ENCODE peak calls at places on chromosomes 1 and 21, in six cellular contexts. T, K, L, Z, Y and Q are unnamed samples.

GRCh38 chr1:98129486-98129885 is 208.7 kb upstream of the DPYD start:
- DNase-seq in T (no peak), K (no peak), L (no peak), Z (no peak), Y (no peak), Q (no peak)

GRCh38 chr1:181204530-181204929 is 116.0 kb downstream of the IER5 start:
- DNase-seq in T (no peak), K (no peak), L (no peak), Z (no peak), Y (no peak), Q (no peak)

GRCh38 chr1:92473781-92474495 is 12.8 kb downstream of the GFI1 start:
- DNase-seq in T (no peak), K (no peak), L (no peak), Z (no peak), Y (peak; percentile 45), Q (no peak)

GRCh38 chr1:40925834-40926403 is 53.6 kb upstream of the CTPS1 start:
- DNase-seq in T (no peak), K (no peak), L (no peak), Z (no peak), Y (no peak), Q (no peak)

GRCh38 chr1:86154581-86155060 is 2.0 kb downstream of the COL24A1 start:
- DNase-seq in T (no peak), K (no peak), L (peak; percentile 25), Z (peak; percentile 36), Y (peak; percentile 32), Q (peak; percentile 68)

GRCh38 chr1:105137543-105138444 is 1388.1 kb downstream of the AMY1C start:
- DNase-seq in T (no peak), K (no peak), L (no peak), Z (no peak), Y (peak; percentile 33), Q (no peak)

GRCh38 chr1:36224537-36225297 is 474 bp downstream of the THRAP3 start:
- DNase-seq in T (peak; percentile 75), K (peak; percentile 89), L (peak; percentile 87), Z (no peak), Y (peak; percentile 86), Q (peak; percentile 83)

GRCh38 chr1:208162903-208163302 is 81.3 kb downstream of the PLXNA2 start:
- DNase-seq in T (no peak), K (no peak), L (no peak), Z (no peak), Y (no peak), Q (no peak)

GRCh38 chr1:202192770-202193613 is 607 bp upstream of the LGR6 start:
- DNase-seq in T (no peak), K (peak; percentile 65), L (no peak), Z (peak; percentile 70), Y (peak; percentile 83), Q (peak; percentile 16)

GRCh38 chr1:41977329-41977728 is 58.6 kb upstream of the HIVEP3 start:
- DNase-seq in T (no peak), K (no peak), L (no peak), Z (no peak), Y (no peak), Q (no peak)

GRCh38 chr1:32770221-32770731 is 46.9 kb downstream of the YARS1 start:
- DNase-seq in T (no peak), K (no peak), L (no peak), Z (no peak), Y (no peak), Q (no peak)

DNA sequence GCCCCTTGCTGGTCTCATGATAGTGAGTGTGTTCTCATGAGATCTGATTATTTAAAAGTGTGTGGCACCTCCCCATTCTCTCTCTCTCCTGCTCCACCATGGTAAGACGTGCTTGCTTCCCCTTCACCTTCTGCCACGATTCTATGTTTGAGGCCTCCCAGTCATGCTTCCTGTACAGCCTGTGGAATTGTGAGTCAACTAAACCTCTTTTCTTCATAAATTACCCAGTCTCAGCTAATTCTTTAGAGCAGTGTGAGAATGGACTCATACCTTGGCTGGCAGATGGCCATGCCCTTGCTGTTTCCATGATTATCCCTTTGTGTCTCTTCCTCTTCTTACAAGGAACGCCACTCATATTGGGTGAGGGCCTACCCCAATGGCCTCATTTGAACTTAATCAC is 40.3 kb downstream of the PSMG1 start:
- DNase-seq in T (no peak), K (no peak), L (no peak), Z (no peak), Y (no peak), Q (no peak)
- TF ChIP-seq CTCF in T (no peak), K (no peak), L (no peak), Z (no peak), Y (no peak), Q (no peak)

GRCh38 chr1:940121-941026 is 16.7 kb downstream of the SAMD11 start:
- DNase-seq in T (no peak), K (peak; percentile 86), L (no peak), Z (peak; percentile 77), Y (peak; percentile 80), Q (peak; percentile 65)
- TF ChIP-seq CTCF in T (no peak), K (no peak), L (no peak), Z (no peak), Y (no peak), Q (no peak)

GRCh38 chr1:7567376-7567775 is 203.7 kb upstream of the VAMP3 start:
- DNase-seq in T (no peak), K (no peak), L (no peak), Z (peak; percentile 17), Y (no peak), Q (no peak)
- TF ChIP-seq CTCF in T (no peak), K (no peak), L (no peak), Z (no peak), Y (no peak), Q (no peak)

GRCh38 chr1:10638559-10639300 is 157.7 kb downstream of the CASZ1 start:
- DNase-seq in T (no peak), K (no peak), L (no peak), Z (no peak), Y (no peak), Q (no peak)

GRCh38 chr1:10640079-10640578 is 156.3 kb downstream of the CASZ1 start:
- DNase-seq in T (no peak), K (no peak), L (no peak), Z (peak; percentile 79), Y (no peak), Q (no peak)

GRCh38 chr1:10640843-10641553 is 155.4 kb downstream of the CASZ1 start:
- DNase-seq in T (no peak), K (no peak), L (no peak), Z (no peak), Y (no peak), Q (no peak)

GRCh38 chr1:10637833-10638558 is 158.4 kb downstream of the CASZ1 start:
- DNase-seq in T (no peak), K (no peak), L (no peak), Z (no peak), Y (no peak), Q (no peak)

GRCh38 chr1:10639301-10640078 is 157.0 kb downstream of the CASZ1 start:
- DNase-seq in T (no peak), K (no peak), L (no peak), Z (no peak), Y (no peak), Q (peak; percentile 24)
- TF ChIP-seq CTCF in T (no peak), K (no peak), L (no peak), Z (no peak), Y (no peak), Q (no peak)

GRCh38 chr1:113242481-113242880 is 147.8 kb upstream of the MAGI3 start:
- DNase-seq in T (no peak), K (no peak), L (no peak), Z (no peak), Y (no peak), Q (peak; percentile 4)

GRCh38 chr1:113243529-113243928 is 146.8 kb upstream of the MAGI3 start:
- DNase-seq in T (no peak), K (no peak), L (no peak), Z (no peak), Y (no peak), Q (no peak)

GRCh38 chr1:113246929-113247328 is 143.4 kb upstream of the MAGI3 start:
- DNase-seq in T (no peak), K (no peak), L (no peak), Z (no peak), Y (no peak), Q (no peak)

GRCh38 chr1:113241237-113241636 is 149.1 kb upstream of the MAGI3 start:
- DNase-seq in T (no peak), K (no peak), L (no peak), Z (no peak), Y (no peak), Q (no peak)

DNA sequence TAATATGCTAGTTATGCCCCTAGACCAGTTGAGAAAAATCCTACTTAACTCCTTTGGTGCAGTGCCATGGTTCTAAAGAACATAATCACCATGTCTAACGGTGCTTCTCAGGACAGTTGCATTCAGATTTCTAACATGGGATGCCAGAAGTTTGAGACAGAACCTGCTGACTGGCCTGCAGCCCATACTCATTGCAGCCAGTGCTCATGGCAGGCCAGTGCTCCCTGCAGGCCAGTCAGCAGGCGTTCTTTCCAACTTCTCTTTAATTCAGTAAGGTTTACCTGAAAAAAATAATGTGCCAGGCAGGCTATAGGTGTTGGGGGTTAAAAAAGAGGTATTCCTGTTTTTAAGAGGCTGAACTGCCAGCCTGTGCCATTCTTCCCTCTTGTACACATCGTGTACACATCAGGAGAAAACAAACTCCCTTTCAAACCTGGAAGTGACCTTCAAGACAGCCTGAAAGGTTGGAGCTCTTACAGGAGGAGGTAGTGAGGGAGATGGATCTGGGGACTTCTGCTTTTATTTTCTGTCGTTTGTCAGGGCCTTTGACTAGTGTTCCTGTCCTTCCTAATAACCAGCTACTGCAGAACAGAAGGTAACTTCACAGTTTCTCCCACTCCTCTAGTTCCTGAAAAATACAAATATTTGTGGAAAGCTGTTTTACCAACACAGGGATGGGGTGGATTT is 146.0 kb upstream of the MAGI3 start:
- DNase-seq in T (no peak), K (no peak), L (no peak), Z (no peak), Y (no peak), Q (no peak)
- TF ChIP-seq CTCF in T (no peak), K (no peak), L (no peak), Z (no peak), Y (no peak), Q (no peak)

GRCh38 chr1:28642847-28643635 is at the start of gene TAF12:
- DNase-seq in T (peak; percentile 91), K (peak; percentile 97), L (peak; percentile 97), Z (peak; percentile 94), Y (peak; percentile 92), Q (peak; percentile 95)

GRCh38 chr1:28646040-28646439 is 2.4 kb upstream of the RNU11 start:
- DNase-seq in T (no peak), K (peak; percentile 54), L (no peak), Z (no peak), Y (no peak), Q (peak; percentile 37)

GRCh38 chr1:28648493-28649238 is at the start of gene RNU11:
- DNase-seq in T (peak; percentile 91), K (peak; percentile 98), L (peak; percentile 100), Z (peak; percentile 88), Y (peak; percentile 82), Q (peak; percentile 96)
- TF ChIP-seq CTCF in T (no peak), K (no peak), L (no peak), Z (no peak), Y (no peak), Q (no peak)